ENCODE peak calls at places on chromosomes 5 and 9, in nine cellular contexts. B, A, H, K, E, Q, Z, L and R are unnamed samples.

GRCh38 chr5:28012538-28012937 is 974.2 kb upstream of the CDH9 start:
- DNase-seq in H (no peak), L (no peak), B (peak), Q (no peak), Z (no peak), K (no peak), A (no peak), E (no peak), R (no peak)

GRCh38 chr9:115694014-115694413 is 459.6 kb upstream of the PAPPA start:
- DNase-seq in Q (no peak), E (no peak), B (peak), L (no peak), K (peak), Z (no peak), A (no peak), H (no peak), R (no peak)

GRCh38 chr5:62720036-62720441 is 141.4 kb downstream of the LRRC70 start:
- DNase-seq in K (no peak), A (no peak), Q (no peak), Z (peak), E (no peak), B (peak), L (no peak), H (no peak), R (no peak)

GRCh38 chr9:133237271-133237731 is 28.3 kb upstream of the OBP2B start:
- DNase-seq in Z (no peak), B (no peak), E (no peak), A (peak), H (no peak), K (peak), Q (no peak), L (no peak), R (no peak)

GRCh38 chr5:15621094-15621493 is 121.1 kb downstream of the FBXL7 start:
- DNase-seq in L (no peak), A (no peak), Q (no peak), E (no peak), B (no peak), K (peak), H (no peak), Z (no peak), R (no peak)

GRCh38 chr5:143011621-143012020 is 241.4 kb downstream of the ARHGAP26 start:
- DNase-seq in Z (no peak), Q (no peak), K (peak), E (no peak), A (no peak), B (peak), L (no peak), H (no peak), R (no peak)

GRCh38 chr9:20376780-20377179 is 245.5 kb downstream of the MLLT3 start:
- DNase-seq in Z (no peak), A (no peak), Q (no peak), H (no peak), E (no peak), K (no peak), B (peak), L (no peak), R (no peak)

GRCh38 chr5:134477462-134478245 is 47.8 kb upstream of the JADE2 start:
- DNase-seq in A (no peak), H (no peak), E (no peak), Z (no peak), B (no peak), L (no peak), Q (no peak), K (no peak), R (no peak)

GRCh38 chr9:88746744-88747398 is 211.9 kb downstream of the NXNL2 start:
- DNase-seq in Q (no peak), Z (no peak), B (no peak), A (no peak), L (no peak), K (no peak), E (no peak), H (no peak), R (no peak)

GRCh38 chr5:99130081-99130480 is 201.3 kb upstream of the CHD1 start:
- DNase-seq in L (no peak), A (no peak), Q (no peak), E (no peak), Z (no peak), H (no peak), K (no peak), B (no peak), R (no peak)

GRCh38 chr5:150077060-150077459 is 9.3 kb downstream of the CSF1R start:
- DNase-seq in E (no peak), Q (no peak), Z (no peak), K (no peak), L (no peak), B (no peak), H (no peak), A (no peak), R (no peak)

GRCh38 chr9:76161103-76161502 is 233.1 kb downstream of the RFK start:
- DNase-seq in Z (no peak), E (no peak), K (no peak), B (no peak), Q (no peak), H (no peak), A (no peak), L (no peak), R (no peak)

GRCh38 chr5:31587546-31587945 is 51.4 kb upstream of the PDZD2 start:
- DNase-seq in B (no peak), Z (no peak), L (no peak), H (no peak), E (no peak), A (no peak), Q (no peak), K (no peak), R (no peak)

GRCh38 chr9:6551126-6551525 is 94.4 kb downstream of the GLDC start:
- DNase-seq in A (no peak), Q (no peak), Z (no peak), B (no peak), K (no peak), L (no peak), H (no peak), E (no peak), R (no peak)

GRCh38 chr5:58094031-58094430 is 365.9 kb downstream of the PLK2 start:
- DNase-seq in A (no peak), K (no peak), Q (no peak), B (no peak), Z (no peak), L (no peak), H (no peak), E (no peak), R (no peak)

GRCh38 chr5:39696672-39697398 is 272.1 kb upstream of the DAB2 start:
- DNase-seq in A (no peak), K (no peak), Z (no peak), B (no peak), Q (no peak), L (no peak), E (no peak), H (no peak), R (no peak)

GRCh38 chr9:38687992-38688391 is 31.9 kb downstream of the FAM240B start:
- DNase-seq in L (no peak), Q (no peak), Z (no peak), K (no peak), B (no peak), H (no peak), E (no peak), A (no peak), R (no peak)

GRCh38 chr9:13690595-13690994 is 411.1 kb upstream of the MPDZ start:
- DNase-seq in Z (no peak), Q (no peak), E (no peak), K (no peak), A (no peak), B (no peak), L (no peak), H (no peak), R (no peak)

GRCh38 chr9:6843742-6844141 is 86.0 kb downstream of the KDM4C start:
- DNase-seq in K (no peak), E (no peak), A (no peak), Q (no peak), B (no peak), H (no peak), Z (no peak), L (no peak), R (no peak)

GRCh38 chr5:158869092-158869491 is 230.6 kb downstream of the EBF1 start:
- DNase-seq in Z (no peak), A (no peak), B (no peak), K (no peak), Q (no peak), H (no peak), E (no peak), L (no peak), R (no peak)

GRCh38 chr9:92501671-92502393 is 19.5 kb upstream of the ASPN start:
- DNase-seq in B (peak), A (no peak), E (peak), K (peak), L (peak), Q (no peak), Z (peak), H (no peak), R (peak)

GRCh38 chr9:133716564-133717112 is 21.5 kb downstream of the SARDH start:
- DNase-seq in Q (no peak), L (no peak), H (no peak), K (peak), E (no peak), B (no peak), Z (no peak), A (no peak), R (peak)

GRCh38 chr5:92944903-92945629 is 636.0 kb downstream of the NR2F1-AS1 start:
- DNase-seq in L (no peak), E (no peak), Q (no peak), B (peak), H (no peak), A (no peak), K (peak), Z (no peak), R (no peak)

GRCh38 chr9:113675475-113675941 is 200.6 kb upstream of the ZNF618 start:
- DNase-seq in H (no peak), A (no peak), Q (no peak), B (no peak), E (peak), L (peak), K (peak), Z (peak), R (peak)

GRCh38 chr5:102858221-102858620 is 103.1 kb downstream of the PAM start:
- DNase-seq in H (no peak), E (no peak), Q (no peak), Z (no peak), K (no peak), B (no peak), L (no peak), A (no peak), R (no peak)

GRCh38 chr5:137201876-137202275 is 297.2 kb downstream of the SPOCK1 start:
- DNase-seq in Q (no peak), A (no peak), B (no peak), E (peak), L (no peak), K (peak), Z (no peak), H (no peak), R (no peak)

GRCh38 chr5:19891658-19892057 is 96.3 kb downstream of the CDH18 start:
- DNase-seq in Q (no peak), H (no peak), K (peak), E (no peak), B (no peak), L (no peak), A (no peak), Z (no peak), R (no peak)

GRCh38 chr9:105308448-105309412 is 64.3 kb downstream of the SLC44A1 start:
- DNase-seq in K (no peak), Z (no peak), L (no peak), H (no peak), Q (no peak), A (no peak), E (no peak), B (no peak), R (no peak)

GRCh38 chr5:37133939-37134338 is 115.2 kb downstream of the CPLANE1 start:
- DNase-seq in Z (no peak), A (no peak), L (peak), B (no peak), E (no peak), H (no peak), Q (no peak), K (peak), R (no peak)

GRCh38 chr9:103242025-103242424 is 246.9 kb downstream of the CYLC2 start:
- DNase-seq in B (no peak), K (no peak), L (no peak), A (no peak), Z (no peak), E (no peak), Q (no peak), H (no peak), R (no peak)

GRCh38 chr9:115050002-115050490 is 67.9 kb downstream of the TNC start:
- DNase-seq in Q (no peak), L (no peak), K (no peak), H (no peak), B (no peak), Z (no peak), A (no peak), E (no peak), R (no peak)